ENCODE peak calls at places on chromosomes 1 and 21, in ten cellular contexts. W is ELF-1; N is astrocyte of the spinal cord; U is stimulated activated CD4-positive, alpha-beta T cell treated with anti-CD3 and anti-CD28 coated beads, Interleukin-15, amount 100 ng/mL, for 24 hours; C is HEK293T; H is activated CD4-positive, alpha-beta T cell treated with anti-CD3 and anti-CD28 coated beads, Interleukin-2, amount 50 U/mL, for 24 hours; J is NCI-H510A; P is HFF-Myc; O is frontal cortex; V is GM13977. K is an unnamed sample.

GRCh38 chr1:11740258-11741192 is 4.6 kb downstream of the AGTRAP start:
- DNase-seq in W (no peak), N (no peak), U (peak; percentile 38), C (no peak), H (no peak), J (no peak), P (no peak), O (no peak), V (no peak), K (no peak)

GRCh38 chr1:212607206-212607923 is 1.2 kb upstream of the ATF3 start:
- DNase-seq in W (peak; percentile 41), N (no peak), U (peak; percentile 20), C (no peak), H (no peak), J (no peak), P (no peak), O (peak; percentile 40), V (peak; percentile 57), K (peak; percentile 16)

GRCh38 chr1:156935719-156936118 is 15.3 kb downstream of the LRRC71 start:
- DNase-seq in W (no peak), N (no peak), U (no peak), C (no peak), H (no peak), J (no peak), P (no peak), O (no peak), V (no peak), K (no peak)

GRCh38 chr1:9538669-9539164 is 548 bp upstream of the SLC25A33 start:
- DNase-seq in W (no peak), N (no peak), U (peak; percentile 8), C (no peak), H (no peak), J (no peak), P (no peak), O (no peak), V (no peak), K (no peak)

GRCh38 chr1:180636138-180636537 is 4.3 kb downstream of the XPR1 start:
- DNase-seq in W (no peak), N (no peak), U (no peak), C (no peak), H (no peak), J (no peak), P (no peak), O (no peak), V (no peak), K (no peak)

GRCh38 chr1:175935166-175935565 is 191.8 kb upstream of the TNR start:
- DNase-seq in W (no peak), N (no peak), U (no peak), C (no peak), H (no peak), J (no peak), P (no peak), O (no peak), V (no peak), K (no peak)

GRCh38 chr1:186304982-186305949 is 69.8 kb downstream of the TPR start:
- DNase-seq in W (peak; percentile 15), N (peak; percentile 17), U (no peak), C (peak; percentile 57), H (no peak), J (no peak), P (no peak), O (no peak), V (peak; percentile 63), K (peak; percentile 35)

GRCh38 chr1:42422672-42423236 is 33.1 kb downstream of the ZMYND12 start:
- DNase-seq in W (peak; percentile 36), N (no peak), U (no peak), C (no peak), H (no peak), J (no peak), P (no peak), O (no peak), V (no peak), K (no peak)

GRCh38 chr1:245155186-245156040 is 628 bp downstream of the KIF26B start:
- DNase-seq in W (peak; percentile 63), N (peak; percentile 46), U (peak; percentile 13), C (peak; percentile 13), H (no peak), J (no peak), P (no peak), O (peak; percentile 40), V (peak; percentile 48), K (peak; percentile 14)

GRCh38 chr1:99217599-99217998 is 46.7 kb upstream of the PLPPR4 start:
- DNase-seq in W (no peak), N (no peak), U (no peak), C (no peak), H (no peak), J (no peak), P (no peak), O (no peak), V (no peak), K (no peak)

GRCh38 chr1:22592919-22593790 is 29.9 kb downstream of the EPHA8 start:
- DNase-seq in W (peak; percentile 56), N (no peak), U (no peak), C (no peak), H (no peak), J (peak; percentile 82), P (no peak), O (no peak), V (no peak), K (no peak)

GRCh38 chr1:194466706-194467105 is 1280.3 kb upstream of the B3GALT2 start:
- DNase-seq in W (no peak), N (no peak), U (no peak), C (peak; percentile 11), H (no peak), J (no peak), P (no peak), O (no peak), V (no peak), K (no peak)

GRCh38 chr1:231611851-231612250 is 14.7 kb upstream of the DISC1 start:
- DNase-seq in W (no peak), N (no peak), U (no peak), C (no peak), H (no peak), J (no peak), P (no peak), O (no peak), V (no peak), K (no peak)

GRCh38 chr1:243596441-243597183 is 253.4 kb downstream of the AKT3 start:
- DNase-seq in W (no peak), N (peak; percentile 92), U (peak; percentile 40), C (no peak), H (no peak), J (no peak), P (peak; percentile 71), O (no peak), V (peak; percentile 50), K (no peak)

GRCh38 chr1:176604461-176604860 is 141.5 kb downstream of the PAPPA2 start:
- DNase-seq in W (no peak), N (no peak), U (no peak), C (no peak), H (no peak), J (no peak), P (no peak), O (no peak), V (no peak), K (no peak)

GRCh38 chr1:21783679-21784603 is 992 bp upstream of the USP48 start:
- DNase-seq in W (no peak), N (peak; percentile 96), U (no peak), C (peak; percentile 93), H (no peak), J (no peak), P (peak; percentile 87), O (no peak), V (peak; percentile 86), K (no peak)

GRCh38 chr1:27127419-27127818 is 27.5 kb downstream of the SLC9A1 start:
- DNase-seq in W (no peak), N (no peak), U (no peak), C (no peak), H (no peak), J (no peak), P (no peak), O (no peak), V (no peak), K (no peak)

GRCh38 chr1:51555866-51556619 is 37.0 kb upstream of the EPS15 start:
- DNase-seq in W (no peak), N (no peak), U (no peak), C (no peak), H (no peak), J (no peak), P (no peak), O (no peak), V (no peak), K (no peak)

GRCh38 chr1:99634971-99635624 is 10.8 kb upstream of the PALMD start:
- DNase-seq in W (no peak), N (peak; percentile 47), U (no peak), C (no peak), H (no peak), J (no peak), P (no peak), O (no peak), V (no peak), K (no peak)

GRCh38 chr21:44723177-44724131 is 12.1 kb upstream of the TSPEAR start:
- DNase-seq in W (peak; percentile 77), N (no peak), U (peak; percentile 30), C (no peak), H (no peak), J (no peak), P (no peak), O (no peak), V (no peak), K (no peak)

GRCh38 chr1:60073605-60074278 is at the start of gene C1orf87:
- DNase-seq in W (peak; percentile 27), N (no peak), U (peak; percentile 2), C (no peak), H (no peak), J (peak; percentile 8), P (no peak), O (no peak), V (no peak), K (no peak)

GRCh38 chr1:26274801-26275425 is 5.0 kb upstream of the SH3BGRL3 start:
- DNase-seq in W (no peak), N (peak; percentile 72), U (no peak), C (no peak), H (no peak), J (no peak), P (no peak), O (no peak), V (no peak), K (no peak)

GRCh38 chr1:117568999-117569398 is 36.8 kb upstream of the TENT5C start:
- DNase-seq in W (no peak), N (no peak), U (no peak), C (no peak), H (no peak), J (no peak), P (no peak), O (no peak), V (no peak), K (no peak)

GRCh38 chr1:20588634-20589225 is at the start of gene CDA:
- DNase-seq in W (peak; percentile 49), N (no peak), U (no peak), C (no peak), H (no peak), J (peak; percentile 43), P (no peak), O (no peak), V (no peak), K (no peak)

GRCh38 chr1:114250683-114251572 is 97.3 kb upstream of the SYT6 start:
- DNase-seq in W (no peak), N (no peak), U (no peak), C (no peak), H (no peak), J (no peak), P (no peak), O (no peak), V (no peak), K (no peak)

GRCh38 chr1:63173161-63173560 is 149.2 kb upstream of the FOXD3 start:
- DNase-seq in W (no peak), N (no peak), U (no peak), C (peak; percentile 69), H (no peak), J (no peak), P (no peak), O (no peak), V (no peak), K (no peak)

GRCh38 chr1:65528104-65528503 is 107.6 kb downstream of the LEPR start:
- DNase-seq in W (no peak), N (no peak), U (no peak), C (peak; percentile 28), H (no peak), J (no peak), P (no peak), O (no peak), V (no peak), K (no peak)

GRCh38 chr21:35646606-35647005 is 413.7 kb downstream of the SETD4 start:
- DNase-seq in W (no peak), N (peak; percentile 18), U (no peak), C (no peak), H (no peak), J (no peak), P (no peak), O (no peak), V (no peak), K (no peak)

K was measured in germinal center.